ENCODE peak calls at places on chromosome 12, in four cellular contexts. T is K562, J is HepG2, N is HCT116. I is an unnamed sample.

GRCh38 chr12:126247936-126248335 is 1182.7 kb downstream of the AACS start:
- DNase-seq in T (no peak), N (no peak), J (no peak), I (no peak)

GRCh38 chr12:103013741-103014140 is 56.3 kb downstream of the ASCL1 start:
- DNase-seq in T (no peak), J (no peak), N (no peak), I (no peak)

GRCh38 chr12:51815571-51815970 is 32.9 kb downstream of the FIGNL2 start:
- DNase-seq in T (no peak), N (no peak), J (no peak), I (no peak)

GRCh38 chr12:47686645-47687240 is 19.1 kb downstream of the RPAP3 start:
- DNase-seq in N (peak), T (peak), J (peak), I (no peak)

GRCh38 chr12:131511391-131511802 is 199.5 kb upstream of the SFSWAP start:
- DNase-seq in N (peak), T (no peak), J (no peak), I (peak)

GRCh38 chr12:52254965-52255751 is 19.3 kb upstream of the KRT86 start:
- DNase-seq in T (no peak), N (no peak), J (no peak), I (no peak)

GRCh38 chr12:107660861-107661415 is 24.7 kb upstream of the PWP1 start:
- DNase-seq in N (no peak), J (no peak), T (no peak), I (no peak)

GRCh38 chr12:4270016-4270669 is 3.4 kb upstream of the CCND2 start:
- DNase-seq in J (no peak), T (peak), N (no peak), I (no peak)

GRCh38 chr12:88339254-88339949 is 197.3 kb downstream of the TMTC3 start:
- DNase-seq in N (peak), J (no peak), T (no peak), I (no peak)

GRCh38 chr12:122951979-122952892 is 14.0 kb downstream of the ABCB9 start:
- DNase-seq in J (peak), T (peak), N (peak), I (no peak)

GRCh38 chr12:61993734-61994345 is 266.4 kb upstream of the USP15 start:
- DNase-seq in N (peak), T (peak), J (peak), I (peak)

GRCh38 chr12:112350593-112351592 is 31.3 kb downstream of the HECTD4 start:
- DNase-seq in J (no peak), T (peak), N (no peak), I (no peak)
- TF ChIP-seq TCF7L2 in J (no peak), T (no peak), N (no peak), I (no peak)

DNA sequence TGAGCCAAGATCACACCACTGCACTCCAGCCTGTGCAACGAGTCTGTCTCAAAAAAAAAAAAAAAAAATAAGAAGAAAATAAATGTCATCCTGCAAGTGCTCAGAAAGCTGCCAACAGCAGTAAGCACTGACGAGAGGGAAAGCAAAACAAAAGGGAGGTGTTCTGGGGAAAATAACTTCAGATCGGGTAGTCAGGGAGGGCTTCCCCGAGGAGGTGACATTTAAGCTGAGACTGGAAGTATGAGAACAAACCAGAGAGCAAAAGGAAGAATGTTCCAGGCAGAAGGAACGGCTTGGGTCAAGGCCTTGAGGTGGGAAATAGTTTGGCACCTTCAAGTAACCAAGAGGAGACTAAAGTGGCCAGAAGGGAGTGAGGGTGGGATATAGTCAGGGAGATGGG is 4.7 kb upstream of the FAM222A start:
- DNase-seq in J (no peak), T (no peak), N (no peak), I (no peak)
- H3K27ac ChIP-seq in J (peak), T (no peak), N (no peak), I (no peak)

GRCh38 chr12:93134893-93135285 is 205.8 kb upstream of the EEA1 start:
- DNase-seq in N (no peak), T (no peak), J (peak), I (no peak)

GRCh38 chr12:93136243-93137015 is 207.3 kb upstream of the EEA1 start:
- DNase-seq in J (peak), T (no peak), N (no peak), I (no peak)

GRCh38 chr12:93134175-93134574 is 205.1 kb upstream of the EEA1 start:
- DNase-seq in N (no peak), J (no peak), T (no peak), I (no peak)

GRCh38 chr12:93133361-93133760 is 204.3 kb upstream of the EEA1 start:
- DNase-seq in N (no peak), T (no peak), J (no peak), I (no peak)

DNA sequence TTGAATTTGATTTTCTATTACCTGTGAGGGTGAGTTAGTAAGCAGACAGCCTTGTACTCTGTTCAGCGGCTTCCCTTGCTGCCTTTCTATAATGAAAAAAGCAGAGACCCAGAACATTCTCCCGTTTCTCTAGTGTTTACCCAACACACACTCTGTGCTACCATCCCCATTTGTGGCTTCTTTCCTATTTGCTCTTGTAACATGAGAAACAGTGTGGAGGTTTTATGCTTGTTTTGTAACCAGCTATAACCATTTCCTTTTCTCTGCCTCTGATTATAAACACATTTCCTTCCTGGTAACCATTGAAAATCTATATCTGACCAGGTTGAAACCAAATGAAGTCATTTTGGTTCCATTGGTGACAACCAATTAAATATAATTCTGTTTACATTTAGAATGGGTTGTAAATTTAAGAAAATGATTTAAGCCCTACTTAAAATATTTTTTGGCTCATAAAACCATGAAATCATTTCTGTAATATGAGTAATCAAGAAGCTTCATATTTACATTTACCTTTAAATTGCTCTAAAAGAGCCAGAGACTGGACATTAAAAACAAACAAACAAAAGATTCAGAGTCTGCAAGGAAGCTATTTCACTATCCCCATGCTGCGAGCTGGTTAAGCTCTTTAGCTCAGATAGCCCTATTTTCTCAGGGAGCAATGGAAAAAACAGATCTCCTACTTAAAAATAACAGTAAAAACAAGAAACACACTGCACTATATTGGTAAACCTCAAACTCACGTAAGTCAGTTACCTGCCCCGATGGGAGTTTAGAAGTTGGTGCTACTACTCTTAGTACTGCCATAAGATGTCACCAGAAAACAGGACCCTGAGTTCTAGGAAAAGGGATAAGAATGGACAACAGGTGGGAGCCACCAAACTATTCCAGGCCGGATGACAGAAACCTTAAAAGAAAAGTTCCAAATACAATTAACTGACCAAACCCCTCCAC is 206.5 kb upstream of the EEA1 start:
- DNase-seq in N (no peak), J (peak), T (no peak), I (no peak)
- TF ChIP-seq TCF7L2 in N (no peak), J (peak), T (no peak), I (no peak)

GRCh38 chr12:105915997-105916697 is 222.6 kb downstream of the NUAK1 start:
- DNase-seq in N (no peak), T (no peak), J (no peak), I (no peak)

GRCh38 chr12:105907982-105908381 is 230.8 kb downstream of the NUAK1 start:
- DNase-seq in J (no peak), N (no peak), T (no peak), I (no peak)

GRCh38 chr12:105912911-105913514 is 225.7 kb downstream of the NUAK1 start:
- DNase-seq in J (no peak), T (no peak), N (no peak), I (no peak)

GRCh38 chr12:105910030-105910429 is 228.7 kb downstream of the NUAK1 start:
- DNase-seq in J (no peak), T (no peak), N (no peak), I (no peak)

GRCh38 chr12:105911966-105912365 is 226.8 kb downstream of the NUAK1 start:
- DNase-seq in J (no peak), N (no peak), T (no peak), I (no peak)
- H3K27ac ChIP-seq in J (no peak), N (no peak), T (no peak), I (no peak)

GRCh38 chr12:45685680-45686079 is 43.8 kb upstream of the ARID2 start:
- DNase-seq in T (no peak), N (no peak), J (no peak), I (no peak)

GRCh38 chr12:45687081-45688015 is 42.2 kb upstream of the ARID2 start:
- DNase-seq in J (no peak), N (no peak), T (no peak), I (no peak)

GRCh38 chr12:45675534-45675933 is 54.0 kb upstream of the ARID2 start:
- DNase-seq in N (no peak), T (no peak), J (no peak), I (no peak)

DNA sequence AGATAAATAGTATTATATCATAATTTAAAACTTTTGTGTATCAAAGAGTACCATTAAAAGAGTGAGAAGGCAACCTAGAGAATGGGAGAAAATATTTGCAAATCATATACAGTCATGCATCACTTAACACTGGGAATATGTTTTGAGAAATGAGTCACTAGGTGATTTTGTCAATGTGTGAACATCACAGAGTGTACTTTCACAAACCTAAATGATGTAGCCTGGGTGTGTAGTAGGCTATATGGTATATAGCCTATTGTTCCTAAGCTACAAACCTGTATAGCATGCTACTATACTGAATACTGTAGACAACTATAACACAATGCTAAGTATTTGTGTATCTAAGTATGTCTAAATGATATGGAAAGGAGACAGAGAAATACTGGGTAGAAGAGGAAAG is 48.0 kb upstream of the ARID2 start:
- DNase-seq in T (no peak), J (no peak), N (no peak), I (no peak)
- TF ChIP-seq TCF7L2 in T (no peak), J (no peak), N (no peak), I (no peak)